ENCODE peak calls at places on chromosome 21, in ten cellular contexts. P, B, D, Q, H, V, J, Y, G and M are unnamed samples.

GRCh38 chr21:43645414-43645891 is 13.8 kb downstream of the HSF2BP start:
- DNase-seq in B (no peak), P (no peak), G (peak; percentile 50), H (peak; percentile 42), Y (no peak), V (no peak), D (peak; percentile 71), Q (peak; percentile 86), J (no peak), M (no peak)

GRCh38 chr21:37551406-37552355 is 185.1 kb downstream of the DYRK1A start:
- DNase-seq in D (no peak), B (peak; percentile 92), P (no peak), J (no peak), Q (peak; percentile 87), G (peak; percentile 47), H (no peak), V (no peak), Y (no peak), M (peak; percentile 60)

GRCh38 chr21:31262728-31263127 is 81.3 kb downstream of the TIAM1 start:
- DNase-seq in Y (no peak), G (no peak), J (no peak), H (no peak), P (no peak), Q (no peak), D (no peak), B (no peak), V (no peak), M (no peak)

GRCh38 chr21:38993561-38993960 is 187.8 kb downstream of the ETS2 start:
- DNase-seq in G (no peak), Q (peak; percentile 71), H (peak; percentile 68), V (no peak), Y (no peak), D (peak; percentile 76), P (no peak), B (no peak), J (no peak), M (no peak)

GRCh38 chr21:29656504-29657227 is 283.1 kb downstream of the GRIK1 start:
- DNase-seq in P (no peak), H (no peak), D (no peak), V (no peak), J (no peak), Q (no peak), G (no peak), Y (no peak), B (no peak), M (no peak)

GRCh38 chr21:38321568-38321967 is 64.8 kb downstream of the KCNJ15 start:
- DNase-seq in B (no peak), H (no peak), P (no peak), V (no peak), D (no peak), Y (no peak), J (no peak), Q (no peak), G (no peak), M (no peak)

GRCh38 chr21:38824124-38824822 is 18.5 kb downstream of the ETS2 start:
- DNase-seq in B (no peak), J (no peak), G (no peak), P (no peak), V (no peak), Q (no peak), D (no peak), H (peak; percentile 68), Y (no peak), M (no peak)

GRCh38 chr21:39094847-39095525 is 88.3 kb downstream of the PSMG1 start:
- DNase-seq in B (no peak), Q (peak; percentile 81), V (no peak), D (no peak), P (no peak), G (no peak), H (peak; percentile 60), J (no peak), Y (no peak), M (no peak)

DNA sequence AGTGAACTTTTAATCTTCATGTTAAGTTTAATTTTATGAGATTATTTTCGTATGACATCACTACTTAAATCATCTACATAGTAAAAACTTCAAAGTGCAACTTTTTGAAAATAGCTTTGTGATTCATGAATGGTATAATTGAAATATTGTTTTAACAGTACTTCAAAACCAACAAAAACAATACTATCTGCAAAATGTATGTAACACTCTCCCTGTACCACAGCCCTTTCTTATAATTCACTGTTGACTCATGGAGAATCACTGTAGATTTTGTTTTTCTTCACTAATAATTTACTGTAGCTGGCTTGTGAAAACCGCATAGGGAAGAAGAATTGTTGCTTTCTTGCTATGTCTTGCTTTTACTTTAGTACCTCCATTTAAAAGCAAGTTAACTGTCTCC is 301.4 kb upstream of the ADAMTS5 start:
- DNase-seq in Y (no peak), B (no peak), P (no peak), J (no peak), V (no peak), G (no peak), Q (no peak), H (no peak), D (no peak), M (no peak)
- H3K27ac ChIP-seq in Y (no peak overlapping the region), B (no peak overlapping the region), P (no peak overlapping the region), J (no peak overlapping the region), V (no peak overlapping the region), G (no peak overlapping the region), Q (no peak overlapping the region), H (no peak overlapping the region), D (no peak overlapping the region), M (no peak overlapping the region)

GRCh38 chr21:34987673-34988072 is 61.4 kb downstream of the RUNX1 start:
- DNase-seq in B (no peak), P (no peak), J (no peak), Y (no peak), G (no peak), V (no peak), Q (no peak), D (no peak), H (no peak), M (no peak)

GRCh38 chr21:34988625-34989024 is 60.5 kb downstream of the RUNX1 start:
- DNase-seq in B (no peak), G (no peak), H (no peak), D (no peak), V (no peak), J (no peak), Q (no peak), P (no peak), Y (no peak), M (no peak)

GRCh38 chr21:34988139-34988538 is 61.0 kb downstream of the RUNX1 start:
- DNase-seq in H (no peak), G (no peak), Q (no peak), Y (no peak), B (no peak), P (no peak), V (no peak), D (no peak), J (no peak), M (no peak)

GRCh38 chr21:34984356-34984755 is 64.7 kb downstream of the RUNX1 start:
- DNase-seq in P (no peak), B (no peak), D (no peak), V (no peak), G (no peak), J (no peak), Q (no peak), Y (no peak), H (no peak), M (no peak)

DNA sequence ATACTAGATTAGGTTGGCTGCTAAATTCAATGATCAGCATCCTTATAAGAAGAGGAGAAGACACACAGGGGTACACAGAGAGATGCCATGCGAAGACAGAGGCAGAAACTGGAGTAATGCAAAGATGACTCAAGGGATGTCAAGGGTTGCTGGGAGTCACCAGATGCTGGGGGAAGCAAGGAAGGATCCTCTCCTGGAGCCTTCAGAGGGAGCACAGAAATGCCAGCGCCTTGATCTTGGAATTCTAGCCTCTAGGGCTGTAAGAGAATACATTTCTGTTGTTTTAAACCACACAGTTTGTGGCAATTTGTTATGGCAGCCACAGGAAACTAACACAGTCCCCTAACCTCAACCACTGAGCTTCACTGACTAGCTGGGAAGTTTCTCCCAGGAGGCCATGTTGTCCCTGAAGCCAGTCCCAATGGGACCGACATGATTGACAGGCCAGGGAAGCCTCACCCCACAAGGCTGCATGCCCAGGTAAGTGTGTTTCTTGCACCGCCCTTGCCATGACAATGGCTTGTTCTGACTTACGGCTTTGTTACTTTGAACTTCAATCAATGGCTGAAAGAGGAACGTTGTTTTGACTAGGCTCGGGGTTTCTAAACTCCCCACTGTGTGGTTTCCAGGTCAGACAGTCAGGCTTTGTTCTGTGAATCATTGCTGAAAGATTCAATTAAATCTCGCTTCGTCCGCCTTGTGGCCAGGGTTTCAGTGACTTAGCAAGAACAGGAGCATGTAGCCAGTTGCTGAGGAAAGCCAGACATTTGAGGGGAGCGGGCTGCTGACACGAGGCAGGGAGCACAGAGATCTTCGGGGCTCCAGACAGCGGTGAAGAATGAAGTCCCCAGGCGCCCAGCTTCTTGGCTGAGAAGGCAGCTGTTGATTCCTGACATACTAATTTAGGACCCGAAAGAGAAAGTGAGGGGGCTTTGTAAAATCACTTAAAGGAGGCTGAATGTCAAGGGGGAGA is 62.3 kb downstream of the RUNX1 start:
- DNase-seq in P (no peak), G (no peak), D (no peak), B (no peak), Q (peak; percentile 26), V (no peak), Y (no peak), H (no peak), J (no peak), M (no peak)
- H3K4me3 ChIP-seq in P (no peak overlapping the region), G (no peak overlapping the region), D (no peak overlapping the region), B (no peak overlapping the region), Q (no peak overlapping the region), V (no peak overlapping the region), Y (no peak overlapping the region), H (no peak overlapping the region), J (no peak overlapping the region), M (no peak overlapping the region)

DNA sequence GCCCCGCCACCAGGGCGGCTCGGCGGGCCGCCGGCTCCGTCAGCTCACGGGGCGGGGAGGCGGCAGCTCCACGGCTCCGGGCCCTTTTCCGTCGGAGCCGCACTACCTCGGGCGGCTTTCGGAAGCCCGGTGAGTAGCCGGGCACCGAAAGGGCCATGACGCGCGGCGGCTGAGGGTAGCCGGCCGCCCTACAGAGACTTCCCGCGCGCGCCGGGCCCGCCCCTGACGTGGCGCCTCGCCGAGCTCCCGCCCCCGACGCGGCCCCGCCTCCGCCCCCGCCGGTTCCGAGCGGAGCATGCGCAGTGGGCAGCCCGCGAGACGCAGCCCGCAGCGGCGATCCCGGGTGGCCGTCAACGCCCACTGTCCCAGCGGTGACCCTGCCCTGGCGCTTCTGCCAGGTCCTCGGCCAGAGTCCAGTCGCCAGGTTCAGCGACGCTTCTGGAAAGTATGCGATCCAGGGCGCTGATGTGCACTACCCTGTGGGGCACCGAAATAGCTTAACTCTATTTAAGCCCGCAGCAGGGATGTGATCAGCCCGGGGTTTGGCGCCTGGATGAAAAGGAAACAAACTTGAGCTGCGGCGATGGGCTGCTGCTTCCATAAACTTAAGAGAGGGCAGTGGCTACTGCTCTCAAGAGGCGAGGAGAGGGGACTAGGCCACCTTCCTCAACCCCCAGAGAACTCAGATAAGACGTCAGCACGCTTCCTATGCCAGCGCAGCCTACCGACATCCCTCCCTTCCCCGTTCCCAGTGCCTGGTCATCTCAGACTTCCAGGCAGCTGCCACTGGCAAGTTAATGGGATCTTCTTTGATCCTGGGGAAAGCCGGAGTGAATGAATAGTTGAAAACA is at the start of gene DONSON:
- DNase-seq in G (peak; percentile 93), J (peak; percentile 87), V (peak; percentile 68), P (peak; percentile 45), Y (peak; percentile 84), B (peak; percentile 96), H (peak; percentile 27), D (peak; percentile 94), Q (peak; percentile 96), M (peak; percentile 91)
- TF ChIP-seq CTCF in G (peak; percentile 17), J (peak; percentile 37), V (peak; percentile 30), P (no peak), Y (no peak), B (no peak), H (no peak), D (no peak), Q (no peak), M (no peak)

DNA sequence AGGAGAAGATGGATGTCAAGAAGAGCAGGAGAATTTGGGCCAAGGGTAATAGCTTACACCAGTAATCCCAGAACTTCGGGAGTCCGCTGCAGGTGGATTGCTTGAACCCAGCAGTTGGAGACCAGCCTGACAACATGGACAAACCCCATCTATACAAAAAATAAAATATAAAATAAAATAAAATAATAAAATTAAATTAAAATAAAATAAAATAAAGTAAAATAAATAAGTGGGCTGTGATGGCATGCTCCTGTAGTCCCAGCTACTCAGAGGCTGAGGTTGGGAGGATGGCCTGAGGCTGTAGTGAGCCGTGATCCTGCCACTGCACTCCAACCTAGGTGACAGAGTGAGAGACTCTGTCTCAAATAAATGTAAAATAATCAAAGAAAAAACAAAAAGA is 1946.7 kb downstream of the MRPL39 start:
- DNase-seq in Y (no peak), G (no peak), Q (no peak), B (no peak), H (no peak), V (no peak), D (no peak), J (no peak), P (no peak), M (no peak)
- H3K27ac ChIP-seq in Y (no peak overlapping the region), G (no peak overlapping the region), Q (no peak overlapping the region), B (no peak overlapping the region), H (no peak overlapping the region), V (no peak overlapping the region), D (no peak overlapping the region), J (no peak overlapping the region), P (no peak overlapping the region), M (no peak overlapping the region)